ENCODE peak calls at places on chromosomes 7 and 10, in ten cellular contexts. One of them, this sample, is unnamed.
A peak's percentile ranks its signal among the peaks of the same experiment; 100 is the strongest.

GRCh38 chr10:43200538-43201390 is 62.5 kb downstream of the CSGALNACT2 start:
- DNase-seq in activated gamma-delta T cell treated with Interleukin-2 at 50 U/mL for 16 hours: no peak
- DNase-seq in glutamatergic neuron: no peak
- DNase-seq in GM13976: peak; percentile 24
- DNase-seq in CD8-positive, alpha-beta memory T cell: no peak
- DNase-seq in fibroblast of mammary gland: no peak
- DNase-seq in stimulated activated CD4-positive, alpha-beta T cell treated with anti-CD3 and anti-CD28 coated beads, Interleukin-4, amount 100 ng/mL, for 1 hour: no peak
- DNase-seq in GM03348: peak; percentile 5
- DNase-seq in activated CD4-positive, alpha-beta T cell treated with anti-CD3 and anti-CD28 coated beads, Interleukin-2, amount 50 U/mL, for 4 hours: no peak
- DNase-seq in NCI-H1417: no peak
- DNase-seq in this sample: no peak

GRCh38 chr7:139321071-139321745 is 19.9 kb upstream of the FMC1 start:
- DNase-seq in activated gamma-delta T cell treated with Interleukin-2 at 50 U/mL for 16 hours: no peak
- DNase-seq in glutamatergic neuron: no peak
- DNase-seq in GM13976: peak; percentile 27
- DNase-seq in CD8-positive, alpha-beta memory T cell: no peak
- DNase-seq in fibroblast of mammary gland: peak; percentile 55
- DNase-seq in stimulated activated CD4-positive, alpha-beta T cell treated with anti-CD3 and anti-CD28 coated beads, Interleukin-4, amount 100 ng/mL, for 1 hour: no peak
- DNase-seq in GM03348: peak; percentile 25
- DNase-seq in activated CD4-positive, alpha-beta T cell treated with anti-CD3 and anti-CD28 coated beads, Interleukin-2, amount 50 U/mL, for 4 hours: no peak
- DNase-seq in NCI-H1417: no peak
- DNase-seq in this sample: no peak

GRCh38 chr7:104045183-104045582 is 55.7 kb upstream of the RELN start:
- DNase-seq in activated gamma-delta T cell treated with Interleukin-2 at 50 U/mL for 16 hours: no peak
- DNase-seq in glutamatergic neuron: no peak
- DNase-seq in GM13976: no peak
- DNase-seq in CD8-positive, alpha-beta memory T cell: no peak
- DNase-seq in fibroblast of mammary gland: no peak
- DNase-seq in stimulated activated CD4-positive, alpha-beta T cell treated with anti-CD3 and anti-CD28 coated beads, Interleukin-4, amount 100 ng/mL, for 1 hour: no peak
- DNase-seq in GM03348: no peak
- DNase-seq in activated CD4-positive, alpha-beta T cell treated with anti-CD3 and anti-CD28 coated beads, Interleukin-2, amount 50 U/mL, for 4 hours: no peak
- DNase-seq in NCI-H1417: no peak
- DNase-seq in this sample: no peak

GRCh38 chr10:121418126-121418777 is 180.0 kb downstream of the FGFR2 start:
- DNase-seq in activated gamma-delta T cell treated with Interleukin-2 at 50 U/mL for 16 hours: no peak
- DNase-seq in glutamatergic neuron: no peak
- DNase-seq in GM13976: no peak
- DNase-seq in CD8-positive, alpha-beta memory T cell: no peak
- DNase-seq in fibroblast of mammary gland: peak; percentile 2
- DNase-seq in stimulated activated CD4-positive, alpha-beta T cell treated with anti-CD3 and anti-CD28 coated beads, Interleukin-4, amount 100 ng/mL, for 1 hour: no peak
- DNase-seq in GM03348: no peak
- DNase-seq in activated CD4-positive, alpha-beta T cell treated with anti-CD3 and anti-CD28 coated beads, Interleukin-2, amount 50 U/mL, for 4 hours: no peak
- DNase-seq in NCI-H1417: no peak
- DNase-seq in this sample: no peak

GRCh38 chr10:91000470-91000869 is 79.6 kb upstream of the ANKRD1 start:
- DNase-seq in activated gamma-delta T cell treated with Interleukin-2 at 50 U/mL for 16 hours: no peak
- DNase-seq in glutamatergic neuron: no peak
- DNase-seq in GM13976: no peak
- DNase-seq in CD8-positive, alpha-beta memory T cell: no peak
- DNase-seq in fibroblast of mammary gland: no peak
- DNase-seq in stimulated activated CD4-positive, alpha-beta T cell treated with anti-CD3 and anti-CD28 coated beads, Interleukin-4, amount 100 ng/mL, for 1 hour: no peak
- DNase-seq in GM03348: no peak
- DNase-seq in activated CD4-positive, alpha-beta T cell treated with anti-CD3 and anti-CD28 coated beads, Interleukin-2, amount 50 U/mL, for 4 hours: no peak
- DNase-seq in NCI-H1417: no peak
- DNase-seq in this sample: no peak

GRCh38 chr7:111274882-111275281 is 184.0 kb downstream of the LRRN3 start:
- DNase-seq in activated gamma-delta T cell treated with Interleukin-2 at 50 U/mL for 16 hours: no peak
- DNase-seq in glutamatergic neuron: no peak
- DNase-seq in GM13976: no peak
- DNase-seq in CD8-positive, alpha-beta memory T cell: no peak
- DNase-seq in fibroblast of mammary gland: peak; percentile 4
- DNase-seq in stimulated activated CD4-positive, alpha-beta T cell treated with anti-CD3 and anti-CD28 coated beads, Interleukin-4, amount 100 ng/mL, for 1 hour: no peak
- DNase-seq in GM03348: no peak
- DNase-seq in activated CD4-positive, alpha-beta T cell treated with anti-CD3 and anti-CD28 coated beads, Interleukin-2, amount 50 U/mL, for 4 hours: no peak
- DNase-seq in NCI-H1417: peak; percentile 59
- DNase-seq in this sample: no peak

GRCh38 chr10:5614081-5614721 is 52.2 kb downstream of the ASB13 start:
- DNase-seq in activated gamma-delta T cell treated with Interleukin-2 at 50 U/mL for 16 hours: no peak
- DNase-seq in glutamatergic neuron: no peak
- DNase-seq in GM13976: no peak
- DNase-seq in CD8-positive, alpha-beta memory T cell: no peak
- DNase-seq in fibroblast of mammary gland: peak; percentile 63
- DNase-seq in stimulated activated CD4-positive, alpha-beta T cell treated with anti-CD3 and anti-CD28 coated beads, Interleukin-4, amount 100 ng/mL, for 1 hour: no peak
- DNase-seq in GM03348: peak; percentile 72
- DNase-seq in activated CD4-positive, alpha-beta T cell treated with anti-CD3 and anti-CD28 coated beads, Interleukin-2, amount 50 U/mL, for 4 hours: no peak
- DNase-seq in NCI-H1417: no peak
- DNase-seq in this sample: no peak

GRCh38 chr7:28595779-28596178 is 183.5 kb downstream of the CREB5 start:
- DNase-seq in activated gamma-delta T cell treated with Interleukin-2 at 50 U/mL for 16 hours: no peak
- DNase-seq in glutamatergic neuron: no peak
- DNase-seq in GM13976: no peak
- DNase-seq in CD8-positive, alpha-beta memory T cell: no peak
- DNase-seq in fibroblast of mammary gland: peak; percentile 2
- DNase-seq in stimulated activated CD4-positive, alpha-beta T cell treated with anti-CD3 and anti-CD28 coated beads, Interleukin-4, amount 100 ng/mL, for 1 hour: no peak
- DNase-seq in GM03348: no peak
- DNase-seq in activated CD4-positive, alpha-beta T cell treated with anti-CD3 and anti-CD28 coated beads, Interleukin-2, amount 50 U/mL, for 4 hours: no peak
- DNase-seq in NCI-H1417: no peak
- DNase-seq in this sample: no peak

This sample was measured in CD14-positive monocyte.